ENCODE peak calls at places on chromosome 21, in nine cellular contexts. N is AG09309; B is dorsolateral prefrontal cortex; R is heart left ventricle; M is CD8-positive, alpha-beta memory T cell; U is astrocyte of the spinal cord; S is HCT116; P is cardiac fibroblast; C is CD8-positive, alpha-beta T cell. K is an unnamed sample.
A peak's percentile ranks its signal among the peaks of the same experiment; 100 is the strongest.

GRCh38 chr21:29025328-29025713 is 853 bp downstream of the USP16 start:
- DNase-seq in N (no peak), B (no peak), R (no peak), M (no peak), U (no peak), S (no peak), P (peak; percentile 45), C (no peak), K (no peak)

GRCh38 chr21:24204641-24205040 is 1402.6 kb downstream of the MRPL39 start:
- DNase-seq in N (no peak), B (no peak), R (no peak), M (no peak), U (no peak), S (no peak), P (no peak), C (no peak), K (no peak)

GRCh38 chr21:14531927-14532326 is 14.2 kb downstream of the SAMSN1 start:
- DNase-seq in N (no peak), B (no peak), R (no peak), M (no peak), U (no peak), S (no peak), P (no peak), C (no peak), K (no peak)

GRCh38 chr21:31566061-31566460 is 93.4 kb upstream of the SOD1 start:
- DNase-seq in N (no peak), B (no peak), R (no peak), M (no peak), U (no peak), S (no peak), P (no peak), C (no peak), K (no peak)

GRCh38 chr21:15682182-15682895 is 47.4 kb upstream of the USP25 start:
- DNase-seq in N (peak; percentile 27), B (no peak), R (no peak), M (no peak), U (peak; percentile 26), S (no peak), P (peak; percentile 93), C (no peak), K (no peak)

GRCh38 chr21:35284199-35284598 is 235.1 kb upstream of the RUNX1 start:
- DNase-seq in N (no peak), B (no peak), R (peak; percentile 68), M (no peak), U (no peak), S (no peak), P (no peak), C (no peak), K (no peak)

GRCh38 chr21:28523367-28523766 is 469.3 kb downstream of the LTN1 start:
- DNase-seq in N (no peak), B (no peak), R (no peak), M (no peak), U (no peak), S (no peak), P (peak; percentile 21), C (no peak), K (no peak)

GRCh38 chr21:35352787-35353186 is 303.7 kb upstream of the RUNX1 start:
- DNase-seq in N (no peak), B (no peak), R (no peak), M (no peak), U (no peak), S (no peak), P (no peak), C (no peak), K (no peak)

GRCh38 chr21:35428041-35428400 is 378.9 kb upstream of the RUNX1 start:
- DNase-seq in N (peak; percentile 37), B (no peak), R (no peak), M (no peak), U (peak; percentile 5), S (no peak), P (peak; percentile 74), C (no peak), K (no peak)

GRCh38 chr21:26846036-26846931 is 1.1 kb upstream of the ADAMTS1 start:
- DNase-seq in N (no peak), B (peak; percentile 84), R (peak; percentile 92), M (no peak), U (peak; percentile 71), S (no peak), P (peak; percentile 71), C (no peak), K (no peak)

DNA sequence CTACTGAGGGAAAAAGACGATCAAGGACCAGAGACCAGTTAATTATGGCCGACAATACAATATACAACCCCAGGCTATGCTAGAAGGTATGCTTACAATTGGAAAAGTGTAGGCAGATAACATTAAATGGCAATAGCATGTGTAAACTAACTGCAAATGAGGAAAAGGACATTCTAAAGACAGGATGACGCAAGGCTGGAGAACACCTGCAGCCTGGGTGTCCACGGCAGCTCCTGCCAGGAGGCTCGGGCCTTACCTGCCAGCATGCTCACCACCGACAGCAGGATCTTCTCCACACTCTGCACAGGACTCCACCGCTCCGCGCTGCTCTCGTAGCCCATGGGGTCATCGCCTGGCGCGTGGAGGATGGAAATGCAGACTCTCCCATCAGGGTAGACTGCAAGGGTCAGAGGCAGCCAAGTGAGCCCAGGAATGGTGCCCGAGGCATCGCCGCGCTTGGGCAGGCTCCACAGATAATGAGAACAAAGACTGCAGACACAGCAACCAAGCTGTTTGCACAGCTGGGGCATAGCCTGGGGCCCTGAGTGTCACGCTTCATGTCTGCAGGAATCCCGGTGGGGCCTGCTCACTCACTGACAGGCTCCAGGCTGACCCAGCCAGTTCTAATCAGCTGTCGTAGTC is 28.2 kb downstream of the UBE2G2 start:
- DNase-seq in N (no peak), B (no peak), R (no peak), M (no peak), U (peak; percentile 4), S (no peak), P (no peak), C (no peak), K (no peak)
- H3K4me3 ChIP-seq in N (no peak overlapping the region), B (no peak overlapping the region), R (no peak overlapping the region), M (no peak overlapping the region), U (no peak overlapping the region), S (no peak overlapping the region), P (no peak overlapping the region), C (no peak overlapping the region), K (no peak overlapping the region)

GRCh38 chr21:41567901-41568510 is 60.0 kb upstream of the TMPRSS2 start:
- DNase-seq in N (no peak), B (no peak), R (no peak), M (no peak), U (no peak), S (no peak), P (no peak), C (no peak), K (no peak)
- H3K4me3 ChIP-seq in N (no peak overlapping the region), B (no peak overlapping the region), R (no peak overlapping the region), M (no peak overlapping the region), U (no peak overlapping the region), S (no peak overlapping the region), P (no peak overlapping the region), C (no peak overlapping the region), K (no peak overlapping the region)

GRCh38 chr21:42019101-42019605 is 9.0 kb upstream of the ZBTB21 start:
- DNase-seq in N (no peak), B (no peak), R (no peak), M (no peak), U (no peak), S (no peak), P (no peak), C (no peak), K (no peak)

GRCh38 chr21:42019706-42020105 is 9.5 kb upstream of the ZBTB21 start:
- DNase-seq in N (no peak), B (no peak), R (no peak), M (no peak), U (no peak), S (no peak), P (no peak), C (no peak), K (no peak)

GRCh38 chr21:42022906-42023305 is 12.7 kb upstream of the ZBTB21 start:
- DNase-seq in N (no peak), B (no peak), R (no peak), M (no peak), U (no peak), S (no peak), P (no peak), C (no peak), K (no peak)

GRCh38 chr21:42024261-42024877 is 14.2 kb upstream of the ZBTB21 start:
- DNase-seq in N (no peak), B (no peak), R (no peak), M (no peak), U (no peak), S (no peak), P (no peak), C (no peak), K (no peak)

GRCh38 chr21:42021751-42022430 is 11.7 kb upstream of the ZBTB21 start:
- DNase-seq in N (no peak), B (no peak), R (no peak), M (no peak), U (peak; percentile 29), S (no peak), P (no peak), C (no peak), K (no peak)
- H3K4me3 ChIP-seq in N (no peak overlapping the region), B (no peak overlapping the region), R (no peak overlapping the region), M (no peak overlapping the region), U (no peak overlapping the region), S (no peak overlapping the region), P (no peak overlapping the region), C (no peak overlapping the region), K (no peak overlapping the region)

GRCh38 chr21:36708512-36709029 is 9.7 kb downstream of the SIM2 start:
- DNase-seq in N (no peak), B (no peak), R (no peak), M (no peak), U (no peak), S (no peak), P (no peak), C (no peak), K (no peak)

GRCh38 chr21:36709030-36709867 is 10.3 kb downstream of the SIM2 start:
- DNase-seq in N (no peak), B (no peak), R (no peak), M (no peak), U (no peak), S (no peak), P (no peak), C (no peak), K (no peak)

GRCh38 chr21:36706951-36707762 is 8.2 kb downstream of the SIM2 start:
- DNase-seq in N (no peak), B (no peak), R (no peak), M (no peak), U (no peak), S (no peak), P (peak; percentile 49), C (no peak), K (no peak)

GRCh38 chr21:36706482-36706852 is 7.6 kb downstream of the SIM2 start:
- DNase-seq in N (no peak), B (no peak), R (no peak), M (no peak), U (no peak), S (no peak), P (no peak), C (no peak), K (no peak)

GRCh38 chr21:36707763-36708511 is 9.0 kb downstream of the SIM2 start:
- DNase-seq in N (no peak), B (no peak), R (no peak), M (no peak), U (no peak), S (no peak), P (no peak), C (no peak), K (no peak)
- H3K4me3 ChIP-seq in N (no peak overlapping the region), B (peak overlapping the region; percentile 24), R (no peak overlapping the region), M (no peak overlapping the region), U (no peak overlapping the region), S (no peak overlapping the region), P (no peak overlapping the region), C (no peak overlapping the region), K (no peak overlapping the region)